ENCODE peak calls at places on chromosomes 3 and 15, in eight cellular contexts. T is CD4-positive, alpha-beta T cell; L is H9; V is NCI-H1930; F is amniotic epithelial cell; E is occipital lobe; S is GM06990; U is NCI-H2029 treated with DMSO at 0.1 percent for 48 hours. Z is an unnamed sample.

GRCh38 chr3:143464850-143465249 is 345.3 kb downstream of the CHST2 start:
- DNase-seq in T (no peak), L (no peak), V (no peak), F (no peak), E (no peak), S (peak), U (no peak), Z (no peak)

GRCh38 chr15:78075490-78076230 is 1.9 kb downstream of the TBC1D2B start:
- DNase-seq in T (no peak), L (peak), V (no peak), F (peak), E (no peak), S (no peak), U (no peak), Z (peak)

GRCh38 chr3:138492980-138493675 is 58.7 kb downstream of the ESYT3 start:
- DNase-seq in T (no peak), L (no peak), V (no peak), F (no peak), E (no peak), S (no peak), U (no peak), Z (no peak)

GRCh38 chr15:52790941-52791751 is 1.0 kb upstream of the ONECUT1 start:
- DNase-seq in T (no peak), L (peak), V (peak), F (peak), E (no peak), S (no peak), U (no peak), Z (no peak)

GRCh38 chr3:22371592-22372291 is 620.7 kb upstream of the ZNF385D start:
- DNase-seq in T (no peak), L (peak), V (no peak), F (no peak), E (no peak), S (no peak), U (no peak), Z (no peak)

GRCh38 chr3:10764314-10765051 is 51.5 kb upstream of the SLC6A11 start:
- DNase-seq in T (no peak), L (peak), V (no peak), F (no peak), E (peak), S (no peak), U (no peak), Z (no peak)

GRCh38 chr3:17910922-17911321 is 168.5 kb upstream of the TBC1D5 start:
- DNase-seq in T (no peak), L (no peak), V (no peak), F (no peak), E (no peak), S (no peak), U (no peak), Z (no peak)

GRCh38 chr3:188262913-188263683 is 109.1 kb downstream of the LPP start:
- DNase-seq in T (no peak), L (no peak), V (no peak), F (peak), E (peak), S (no peak), U (no peak), Z (no peak)

GRCh38 chr3:13767896-13768295 is 112.0 kb downstream of the WNT7A start:
- DNase-seq in T (no peak), L (no peak), V (no peak), F (no peak), E (no peak), S (no peak), U (no peak), Z (no peak)

GRCh38 chr15:26179906-26180305 is 316.8 kb upstream of the ATP10A start:
- DNase-seq in T (no peak), L (peak), V (no peak), F (no peak), E (no peak), S (no peak), U (no peak), Z (no peak)

GRCh38 chr3:149336925-149337324 is 3.5 kb upstream of the TM4SF18 start:
- DNase-seq in T (no peak), L (no peak), V (no peak), F (no peak), E (no peak), S (no peak), U (no peak), Z (no peak)